ENCODE peak calls at places on chromosomes 1 and 21, in six cellular contexts. V is K562, J is GM12878, E is A549, W is endothelial cell of umbilical vein, P is HepG2. N is an unnamed sample.

GRCh38 chr1:167935252-167936067 is 1.0 kb upstream of the DCAF6 start:
- DNase-seq in V (no peak), J (no peak), E (peak; percentile 55), W (peak; percentile 57), P (peak; percentile 63), N (peak; percentile 59)

GRCh38 chr1:185050823-185051451 is 5.6 kb downstream of the RNF2 start:
- DNase-seq in V (no peak), J (no peak), E (no peak), W (no peak), P (no peak), N (peak; percentile 45)

GRCh38 chr1:234645474-234645953 is 35.5 kb upstream of the IRF2BP2 start:
- DNase-seq in V (no peak), J (no peak), E (no peak), W (peak; percentile 36), P (no peak), N (peak; percentile 58)

GRCh38 chr1:37055631-37056030 is 21.3 kb upstream of the GRIK3 start:
- DNase-seq in V (no peak), J (no peak), E (no peak), W (no peak), P (no peak), N (no peak)

GRCh38 chr1:2585318-2586092 is 1.1 kb upstream of the PRXL2B start:
- DNase-seq in V (peak; percentile 83), J (no peak), E (peak; percentile 27), W (peak; percentile 54), P (peak; percentile 63), N (peak; percentile 84)

GRCh38 chr1:7687411-7687810 is 83.7 kb upstream of the VAMP3 start:
- DNase-seq in V (no peak), J (no peak), E (no peak), W (no peak), P (no peak), N (no peak)

GRCh38 chr1:201900476-201900875 is 11.8 kb downstream of the SHISA4 start:
- DNase-seq in V (no peak), J (no peak), E (no peak), W (no peak), P (no peak), N (no peak)

GRCh38 chr1:234573711-234574299 is 36.2 kb downstream of the IRF2BP2 start:
- DNase-seq in V (no peak), J (no peak), E (no peak), W (no peak), P (no peak), N (peak; percentile 19)

GRCh38 chr1:179955318-179955638 is 668 bp downstream of the CEP350 start:
- DNase-seq in V (no peak), J (no peak), E (peak; percentile 37), W (peak; percentile 49), P (no peak), N (no peak)

GRCh38 chr1:36273024-36273423 is 33.1 kb upstream of the SH3D21 start:
- DNase-seq in V (peak; percentile 39), J (no peak), E (no peak), W (no peak), P (no peak), N (no peak)

GRCh38 chr1:153795325-153795837 is 20.2 kb downstream of the SLC27A3 start:
- DNase-seq in V (no peak), J (no peak), E (no peak), W (no peak), P (no peak), N (no peak)

GRCh38 chr21:45260191-45260795 is 27.4 kb downstream of the POFUT2 start:
- DNase-seq in V (no peak), J (no peak), E (no peak), W (no peak), P (no peak), N (no peak)

GRCh38 chr1:162056043-162056442 is 13.4 kb upstream of the NOS1AP start:
- DNase-seq in V (peak; percentile 62), J (peak; percentile 17), E (peak; percentile 72), W (peak; percentile 83), P (peak; percentile 70), N (peak; percentile 67)

GRCh38 chr1:64199154-64199553 is 4.3 kb upstream of the UBE2U start:
- DNase-seq in V (no peak), J (no peak), E (no peak), W (no peak), P (no peak), N (no peak)

GRCh38 chr1:200095057-200095577 is 67.6 kb downstream of the NR5A2 start:
- DNase-seq in V (no peak), J (no peak), E (no peak), W (no peak), P (no peak), N (no peak)

GRCh38 chr1:154627247-154628121 is 19.5 kb upstream of the ADAR start:
- DNase-seq in V (peak; percentile 80), J (no peak), E (peak; percentile 93), W (peak; percentile 89), P (peak; percentile 84), N (peak; percentile 91)

GRCh38 chr21:45078877-45079281 is 4.5 kb downstream of the ADARB1 start:
- DNase-seq in V (no peak), J (no peak), E (no peak), W (no peak), P (no peak), N (peak; percentile 93)

GRCh38 chr1:236685917-236686814 is at the start of gene ACTN2:
- DNase-seq in V (peak; percentile 97), J (no peak), E (peak; percentile 10), W (peak; percentile 31), P (no peak), N (peak; percentile 42)

GRCh38 chr1:5911157-5911556 is 81.1 kb downstream of the NPHP4 start:
- DNase-seq in V (no peak), J (no peak), E (no peak), W (no peak), P (no peak), N (no peak)

GRCh38 chr1:61888808-61889207 is 146.5 kb downstream of the PATJ start:
- DNase-seq in V (no peak), J (no peak), E (no peak), W (no peak), P (no peak), N (no peak)

GRCh38 chr1:173775578-173776196 is 48.8 kb upstream of the DARS2 start:
- DNase-seq in V (no peak), J (no peak), E (no peak), W (no peak), P (no peak), N (no peak)

GRCh38 chr1:14486401-14487110 is 111.9 kb upstream of the KAZN start:
- DNase-seq in V (no peak), J (no peak), E (no peak), W (no peak), P (no peak), N (no peak)

GRCh38 chr1:184622136-184622823 is 132.4 kb downstream of the EDEM3 start:
- DNase-seq in V (no peak), J (no peak), E (peak; percentile 29), W (peak; percentile 53), P (no peak), N (no peak)

GRCh38 chr1:198686069-198686728 is 47.4 kb downstream of the PTPRC start:
- DNase-seq in V (no peak), J (no peak), E (peak; percentile 30), W (peak; percentile 57), P (peak; percentile 8), N (peak; percentile 63)

GRCh38 chr1:201310251-201310985 is 27.1 kb downstream of the PKP1 start:
- DNase-seq in V (no peak), J (no peak), E (peak; percentile 34), W (peak; percentile 20), P (no peak), N (peak; percentile 11)

GRCh38 chr1:1348420-1349255 is 580 bp downstream of the DVL1 start:
- DNase-seq in V (peak; percentile 59), J (no peak), E (peak; percentile 63), W (peak; percentile 34), P (no peak), N (peak; percentile 59)

GRCh38 chr1:39776400-39776713 is 5.2 kb upstream of the OXCT2 start:
- DNase-seq in V (no peak), J (peak; percentile 52), E (no peak), W (no peak), P (no peak), N (peak; percentile 70)

DNA sequence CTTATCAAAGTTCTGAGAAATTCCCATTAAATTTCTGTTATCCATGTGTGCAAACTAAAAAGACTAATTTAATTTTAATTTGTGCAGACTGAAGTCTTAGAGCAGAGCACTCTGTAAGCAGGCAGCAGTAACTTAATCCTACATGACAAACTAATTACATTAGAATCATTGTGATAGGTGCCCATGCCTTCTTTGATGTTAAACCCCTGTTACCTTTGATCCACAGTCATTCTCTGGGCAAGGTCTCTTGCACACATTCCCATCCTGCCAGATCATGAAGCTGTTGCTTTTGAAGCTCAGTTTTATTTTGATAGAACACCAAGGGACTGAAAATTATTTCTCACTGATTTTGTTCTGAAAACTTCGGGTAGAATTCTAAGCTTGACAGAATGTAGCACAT is 77.2 kb downstream of the BCAR3 start:
- DNase-seq in V (no peak), J (no peak), E (no peak), W (no peak), P (peak; percentile 35), N (no peak)
- TF ChIP-seq MYC in V (no peak), J (no peak), E (no peak), W (no peak), P (no peak), N (no peak)

GRCh38 chr21:46286668-46286982 is 483 bp downstream of the YBEY start:
- DNase-seq in V (no peak), J (no peak), E (no peak), W (peak; percentile 73), P (no peak), N (no peak)

GRCh38 chr21:46284077-46284644 is 1.2 kb downstream of the MCM3AP start:
- DNase-seq in V (no peak), J (no peak), E (no peak), W (peak; percentile 51), P (no peak), N (peak; percentile 46)

GRCh38 chr21:46285761-46286667 is at the start of gene YBEY:
- DNase-seq in V (peak; percentile 97), J (peak; percentile 59), E (peak; percentile 92), W (peak; percentile 88), P (peak; percentile 82), N (peak; percentile 92)

GRCh38 chr21:46285206-46285661 is at the start of gene MCM3AP:
- DNase-seq in V (no peak), J (no peak), E (no peak), W (no peak), P (no peak), N (no peak)

GRCh38 chr21:46284722-46285121 is 689 bp downstream of the MCM3AP start:
- DNase-seq in V (no peak), J (no peak), E (no peak), W (no peak), P (no peak), N (no peak)
- H3K4me3 ChIP-seq in V (peak overlapping the region; percentile 74), J (peak overlapping the region; percentile 97), E (peak overlapping the region; percentile 98), W (no peak overlapping the region), P (peak overlapping the region; percentile 84), N (peak overlapping the region; percentile 93)

GRCh38 chr1:117396636-117397035 is 29.4 kb downstream of the MAN1A2 start:
- DNase-seq in V (no peak), J (no peak), E (no peak), W (no peak), P (no peak), N (no peak)
- TF ChIP-seq POLR2A in V (no peak), J (no peak), E (no peak), W (no peak), P (no peak), N (no peak)

DNA sequence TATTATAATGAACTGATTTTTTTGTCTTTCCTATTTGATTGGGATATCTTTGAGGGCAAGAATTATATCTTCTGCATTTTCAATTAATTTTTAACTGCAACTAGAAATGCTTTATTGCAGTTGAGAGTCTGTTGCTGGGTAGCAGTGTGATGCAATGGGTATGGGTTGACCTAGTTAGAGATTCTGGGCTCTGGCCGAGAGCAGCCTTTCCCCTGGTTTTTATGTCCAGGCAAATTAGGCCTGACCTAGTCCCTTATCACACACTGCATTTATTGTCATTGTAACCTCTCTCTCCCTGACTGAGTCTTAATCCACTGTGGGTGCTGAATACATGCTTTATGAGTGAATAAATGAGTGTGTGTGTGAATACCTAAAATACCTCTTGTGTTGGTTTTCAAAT is 206.4 kb upstream of the PTGFR start:
- DNase-seq in V (no peak), J (no peak), E (no peak), W (no peak), P (no peak), N (no peak)
- TF ChIP-seq MYC in V (no peak), J (no peak), E (no peak), W (no peak), P (no peak), N (no peak)